ENCODE peak calls at places on chromosomes 12 and 14, in five cellular contexts. G is effector CD8-positive, alpha-beta T cell; D is neural crest cell; K is stimulated activated naive CD4-positive, alpha-beta T cell; V is mucosa of gallbladder. L is an unnamed sample.

GRCh38 chr12:5438671-5439200 is 6.8 kb downstream of the NTF3 start:
- DNase-seq in D (no peak), G (no peak), V (no peak), K (no peak), L (no peak)

GRCh38 chr14:106872619-106873446 is 1346.5 kb downstream of the TMEM121 start:
- DNase-seq in G (peak; percentile 71), K (peak; percentile 77), V (peak; percentile 90), D (no peak), L (no peak)

GRCh38 chr12:106123551-106123991 is 15.2 kb downstream of the NUAK1 start:
- DNase-seq in K (no peak), D (no peak), G (no peak), V (no peak), L (no peak)

GRCh38 chr12:98420403-98420800 is 95.0 kb upstream of the TMPO start:
- DNase-seq in V (no peak), G (no peak), K (no peak), D (no peak), L (no peak)

GRCh38 chr14:94936901-94937321 is 167.0 kb upstream of the GSC start:
- DNase-seq in K (no peak), D (no peak), V (no peak), G (no peak), L (no peak)

GRCh38 chr12:83573676-83574075 is 887.0 kb downstream of the TMTC2 start:
- DNase-seq in K (no peak), D (no peak), G (no peak), V (peak; percentile 31), L (no peak)

GRCh38 chr12:6638305-6638704 is 2.5 kb upstream of the LPAR5 start:
- DNase-seq in V (no peak), G (no peak), K (no peak), D (no peak), L (no peak)

GRCh38 chr12:103785243-103786031 is 55.6 kb downstream of the NT5DC3 start:
- DNase-seq in D (no peak), V (no peak), K (no peak), G (no peak), L (no peak)

GRCh38 chr12:50527086-50527726 is 22.4 kb downstream of the DIP2B start:
- DNase-seq in D (no peak), G (no peak), V (peak; percentile 38), K (no peak), L (no peak)

GRCh38 chr14:92108345-92109254 is 2.2 kb upstream of the ATXN3 start:
- DNase-seq in D (peak; percentile 11), K (no peak), G (peak; percentile 10), V (no peak), L (no peak)

GRCh38 chr12:88743946-88744685 is 163.8 kb upstream of the KITLG start:
- DNase-seq in G (no peak), D (no peak), K (no peak), V (no peak), L (no peak)

GRCh38 chr14:105015905-105016304 is 5.0 kb downstream of the CDCA4 start:
- DNase-seq in D (no peak), K (no peak), G (no peak), V (no peak), L (no peak)

GRCh38 chr12:44876554-44877275 is 600 bp upstream of the NELL2 start:
- DNase-seq in K (peak; percentile 41), V (no peak), G (peak; percentile 40), D (peak; percentile 60), L (peak; percentile 16)

GRCh38 chr14:89185919-89186849 is 230.8 kb downstream of the FOXN3 start:
- DNase-seq in V (peak; percentile 49), K (no peak), D (no peak), G (no peak), L (peak; percentile 56)

GRCh38 chr12:124921200-124922008 is 7.0 kb upstream of the UBC start:
- DNase-seq in G (no peak), K (no peak), D (peak; percentile 69), V (no peak), L (peak; percentile 24)

GRCh38 chr14:104137297-104138097 is 890 bp upstream of the KIF26A start:
- DNase-seq in D (peak; percentile 82), K (peak; percentile 43), G (peak; percentile 38), V (peak; percentile 37), L (peak; percentile 74)

GRCh38 chr14:96095581-96096476 is 56.7 kb downstream of the C14orf132 start:
- DNase-seq in G (no peak), K (no peak), D (no peak), V (peak; percentile 47), L (peak; percentile 88)

GRCh38 chr12:71421007-71421406 is 18.6 kb upstream of the LGR5 start:
- DNase-seq in G (no peak), V (no peak), D (no peak), K (no peak), L (no peak)

GRCh38 chr14:77478796-77479195 is 19.8 kb downstream of the ISM2 start:
- DNase-seq in G (no peak), V (no peak), K (no peak), D (no peak), L (no peak)

GRCh38 chr12:18643673-18644072 is 94.1 kb downstream of the PLCZ1 start:
- DNase-seq in V (peak; percentile 18), G (no peak), K (no peak), D (no peak), L (peak; percentile 24)

GRCh38 chr14:76329951-76330350 is 46.0 kb upstream of the ESRRB start:
- DNase-seq in D (no peak), G (no peak), V (no peak), K (no peak), L (no peak)

GRCh38 chr12:132506730-132507538 is 17.0 kb downstream of the FBRSL1 start:
- DNase-seq in G (peak; percentile 55), K (peak; percentile 57), V (peak; percentile 73), D (peak; percentile 52), L (peak; percentile 97)

GRCh38 chr12:23655884-23656283 is 293.6 kb downstream of the SOX5 start:
- DNase-seq in V (no peak), G (no peak), K (no peak), D (no peak), L (no peak)

GRCh38 chr12:132285991-132286681 is 43.3 kb downstream of the GALNT9 start:
- DNase-seq in G (no peak), K (no peak), V (peak; percentile 66), D (no peak), L (peak; percentile 61)

GRCh38 chr14:102966681-102967505 is 44.4 kb downstream of the AMN start:
- DNase-seq in G (no peak), D (no peak), V (no peak), K (no peak), L (no peak)

GRCh38 chr12:118290130-118290529 is 82.6 kb downstream of the TAOK3 start:
- DNase-seq in K (no peak), V (no peak), G (no peak), D (no peak), L (no peak)

GRCh38 chr14:73176673-73177072 is 40.4 kb downstream of the PSEN1 start:
- DNase-seq in D (no peak), K (no peak), G (no peak), V (no peak), L (no peak)

GRCh38 chr14:37985826-37986470 is 221.8 kb upstream of the SSTR1 start:
- DNase-seq in K (no peak), V (peak; percentile 37), G (peak; percentile 29), D (peak; percentile 31), L (peak; percentile 5)

GRCh38 chr14:52950898-52951729 is at the start of gene FERMT2:
- DNase-seq in D (peak; percentile 85), K (peak; percentile 3), G (no peak), V (peak; percentile 82), L (peak; percentile 85)

GRCh38 chr12:133057446-133057845 is 20.1 kb downstream of the ZNF84 start:
- DNase-seq in G (no peak), D (no peak), K (no peak), V (no peak), L (no peak)

GRCh38 chr12:127389923-127390322 is 877.0 kb upstream of the TMEM132C start:
- DNase-seq in D (peak; percentile 16), K (no peak), G (no peak), V (no peak), L (peak; percentile 29)

GRCh38 chr12:93662961-93663728 is 14.0 kb upstream of the CRADD start:
- DNase-seq in K (no peak), V (no peak), G (no peak), D (no peak), L (no peak)

GRCh38 chr12:122116707-122117535 is 38.4 kb downstream of the MLXIP start:
- DNase-seq in D (no peak), V (no peak), G (no peak), K (no peak), L (no peak)

GRCh38 chr14:80216818-80217217 is 5.5 kb upstream of the DIO2 start:
- DNase-seq in D (no peak), V (no peak), G (no peak), K (no peak), L (no peak)

L was measured in hepatic stellate cell.